ENCODE peak calls at places on chromosomes 1 and 21, in six cellular contexts. V is T-helper 9 cell; J is stimulated activated naive CD8-positive, alpha-beta T cell treated with anti-CD3 and anti-CD28 coated beads, Interleukin-15, Interleukin-2, amounts not matched to agents 100 U/mL and 50 U/mL, for 24 hours; X is GM18507; N is WTC11; Z is fibroblast of lung. R is an unnamed sample.
A peak's percentile ranks its signal among the peaks of the same experiment; 100 is the strongest.

GRCh38 chr1:39671433-39671792 is 494 bp downstream of the NT5C1A start:
- DNase-seq in N (peak; percentile 53), Z (no peak), V (no peak), X (no peak), J (no peak), R (no peak)

GRCh38 chr1:64745986-64746940 is 1.4 kb downstream of the RAVER2 start:
- DNase-seq in N (no peak), Z (no peak), J (no peak), X (no peak), V (no peak), R (no peak)

GRCh38 chr1:32273389-32274208 is 18.3 kb upstream of the HDAC1 start:
- DNase-seq in V (peak; percentile 70), Z (no peak), X (no peak), N (peak; percentile 79), J (peak; percentile 84), R (no peak)

GRCh38 chr1:243407284-243408018 is 151.6 kb downstream of the SDCCAG8 start:
- DNase-seq in Z (peak; percentile 37), X (no peak), J (no peak), V (no peak), N (no peak), R (no peak)

GRCh38 chr1:150549496-150550221 is 451 bp downstream of the ADAMTSL4 start:
- DNase-seq in V (no peak), X (no peak), Z (no peak), J (no peak), N (peak; percentile 65), R (no peak)

GRCh38 chr21:25997788-25998611 is 172.6 kb downstream of the APP start:
- DNase-seq in X (no peak), N (peak; percentile 23), Z (no peak), J (no peak), V (no peak), R (no peak)

GRCh38 chr1:109993885-109994284 is 9.3 kb downstream of the AHCYL1 start:
- DNase-seq in N (no peak), V (no peak), Z (peak; percentile 34), X (no peak), J (no peak), R (no peak)

GRCh38 chr1:70438529-70438928 is 27.5 kb downstream of the CTH start:
- DNase-seq in Z (no peak), J (no peak), V (no peak), N (no peak), X (no peak), R (no peak)

GRCh38 chr1:29800522-29800956 is 564.2 kb downstream of the PTPRU start:
- DNase-seq in J (no peak), Z (no peak), X (no peak), N (no peak), V (no peak), R (no peak)

GRCh38 chr1:204358145-204358544 is 1.6 kb downstream of the PLEKHA6 start:
- DNase-seq in N (no peak), X (no peak), J (no peak), Z (no peak), V (no peak), R (no peak)

GRCh38 chr1:8374812-8375211 is 56.9 kb downstream of the SLC45A1 start:
- DNase-seq in Z (peak; percentile 63), N (peak; percentile 65), J (peak; percentile 27), X (no peak), V (no peak), R (no peak)

GRCh38 chr1:161834967-161835366 is 68.8 kb downstream of the ATF6 start:
- DNase-seq in X (no peak), J (no peak), N (no peak), V (no peak), Z (no peak), R (no peak)

GRCh38 chr21:46551636-46552241 is 53.1 kb downstream of the S100B start:
- DNase-seq in J (peak; percentile 53), V (no peak), N (peak; percentile 35), Z (no peak), X (no peak), R (no peak)

GRCh38 chr1:168512864-168513595 is 30.8 kb downstream of the XCL2 start:
- DNase-seq in J (peak; percentile 42), X (no peak), N (no peak), Z (no peak), V (no peak), R (no peak)

GRCh38 chr1:35577071-35577998 is 4.2 kb downstream of the TFAP2E start:
- DNase-seq in V (peak; percentile 40), J (peak; percentile 69), X (peak; percentile 74), N (peak; percentile 54), Z (no peak), R (peak; percentile 73)

GRCh38 chr21:44710294-44710665 is 1.1 kb downstream of the TSPEAR start:
- DNase-seq in N (no peak), X (no peak), Z (no peak), V (no peak), J (no peak), R (no peak)

GRCh38 chr1:21175670-21176581 is 771 bp downstream of the EIF4G3 start:
- DNase-seq in N (peak; percentile 35), V (peak; percentile 50), J (peak; percentile 51), Z (no peak), X (no peak), R (no peak)

GRCh38 chr1:183287191-183287675 is 101.2 kb downstream of the LAMC2 start:
- DNase-seq in N (no peak), X (no peak), V (no peak), Z (peak; percentile 40), J (no peak), R (no peak)

GRCh38 chr21:37214952-37215351 is 52.2 kb downstream of the VPS26C start:
- DNase-seq in Z (no peak), V (no peak), J (no peak), N (no peak), X (no peak), R (no peak)

GRCh38 chr1:178628637-178629548 is 96.2 kb upstream of the RALGPS2 start:
- DNase-seq in J (no peak), N (no peak), Z (peak; percentile 55), X (no peak), V (no peak), R (no peak)

GRCh38 chr1:172826096-172826741 is 167.3 kb downstream of the FASLG start:
- DNase-seq in X (no peak), V (no peak), N (no peak), Z (peak; percentile 98), J (no peak), R (no peak)

GRCh38 chr1:186424539-186424938 is 36.4 kb downstream of the PDC start:
- DNase-seq in X (no peak), Z (peak; percentile 55), J (no peak), V (no peak), N (no peak), R (no peak)

GRCh38 chr1:27098447-27099153 is 56.3 kb downstream of the SLC9A1 start:
- DNase-seq in N (no peak), J (no peak), V (no peak), X (no peak), Z (no peak), R (no peak)

GRCh38 chr21:42851812-42852665 is 27.3 kb downstream of the WDR4 start:
- DNase-seq in J (no peak), X (no peak), N (no peak), Z (no peak), V (no peak), R (no peak)

GRCh38 chr21:42617476-42617875 is 35.9 kb upstream of the PDE9A start:
- DNase-seq in N (no peak), X (no peak), Z (no peak), J (no peak), V (no peak), R (no peak)

GRCh38 chr1:51948491-51948915 is 42.0 kb downstream of the RAB3B start:
- DNase-seq in X (no peak), N (no peak), V (no peak), J (no peak), Z (no peak), R (no peak)

GRCh38 chr1:18970358-18970757 is 13.9 kb upstream of the IFFO2 start:
- DNase-seq in V (no peak), X (no peak), Z (no peak), N (no peak), J (no peak), R (no peak)

GRCh38 chr1:66400660-66401059 is 133.3 kb upstream of the SGIP1 start:
- DNase-seq in J (no peak), X (no peak), N (no peak), V (no peak), Z (no peak), R (no peak)

GRCh38 chr1:160124709-160125478 is 9.3 kb downstream of the ATP1A2 start:
- DNase-seq in V (no peak), X (no peak), Z (peak; percentile 98), N (no peak), J (no peak), R (no peak)

GRCh38 chr1:14723401-14723800 is 124.9 kb downstream of the KAZN start:
- DNase-seq in Z (no peak), J (no peak), X (no peak), N (no peak), V (no peak), R (no peak)

GRCh38 chr1:225691377-225691776 is 38.5 kb upstream of the ENAH start:
- DNase-seq in V (no peak), X (no peak), Z (no peak), J (no peak), N (no peak), R (no peak)

GRCh38 chr21:31887596-31887920 is 14.7 kb downstream of the HUNK start:
- DNase-seq in J (no peak), V (no peak), Z (no peak), N (no peak), X (no peak), R (no peak)

GRCh38 chr1:47755368-47755990 is 241.7 kb downstream of the TRABD2B start:
- DNase-seq in X (no peak), V (peak; percentile 37), Z (no peak), N (peak; percentile 87), J (peak; percentile 71), R (peak; percentile 48)

GRCh38 chr21:29347274-29347681 is 48.6 kb downstream of the BACH1 start:
- DNase-seq in V (no peak), N (no peak), X (no peak), Z (peak; percentile 71), J (no peak), R (no peak)

GRCh38 chr1:153366261-153366660 is 8.6 kb downstream of the S100A9 start:
- DNase-seq in N (no peak), Z (no peak), J (no peak), V (no peak), X (no peak), R (no peak)

GRCh38 chr1:55318111-55318817 is 103.1 kb upstream of the USP24 start:
- DNase-seq in N (no peak), J (no peak), Z (peak; percentile 39), V (no peak), X (no peak), R (no peak)

R was measured in GM12891.